ENCODE peak calls at places on chromosome 19, in four cellular contexts. V is bronchial epithelial cell, O is tibial nerve, G is AG09309. A is an unnamed sample.

GRCh38 chr19:29321116-29321515 is 108.2 kb upstream of the UQCRFS1 start:
- DNase-seq in V (no peak), O (no peak), G (no peak), A (no peak)

GRCh38 chr19:10422846-10423245 is 2.5 kb downstream of the PDE4A start:
- DNase-seq in V (no peak), O (no peak), G (no peak), A (no peak)

GRCh38 chr19:1383014-1383310 is 745 bp upstream of the NDUFS7 start:
- DNase-seq in V (no peak), O (no peak), G (no peak), A (no peak)

GRCh38 chr19:9205506-9206113 is 13.8 kb downstream of the OR7D4 start:
- DNase-seq in V (peak; percentile 36), O (peak; percentile 77), G (peak; percentile 28), A (peak; percentile 11)

GRCh38 chr19:5652261-5652660 is 28.1 kb downstream of the MICOS13 start:
- DNase-seq in V (no peak), O (no peak), G (no peak), A (no peak)

GRCh38 chr19:31451686-31452325 is 102.6 kb upstream of the TSHZ3 start:
- DNase-seq in V (peak; percentile 71), O (no peak), G (no peak), A (no peak)

GRCh38 chr19:33736158-33736557 is 60.5 kb upstream of the KCTD15 start:
- DNase-seq in V (no peak), O (no peak), G (no peak), A (no peak)

GRCh38 chr19:53308339-53308811 is 25.2 kb upstream of the ZNF845 start:
- DNase-seq in V (no peak), O (no peak), G (no peak), A (no peak)

GRCh38 chr19:47023448-47023794 is 3.8 kb downstream of the NPAS1 start:
- DNase-seq in V (no peak), O (no peak), G (no peak), A (no peak)

GRCh38 chr19:39320948-39321831 is 527 bp upstream of the LRFN1 start:
- DNase-seq in V (no peak), O (no peak), G (no peak), A (no peak)

GRCh38 chr19:38647368-38647965 is at the start of gene ACTN4:
- DNase-seq in V (peak; percentile 81), O (peak; percentile 97), G (no peak), A (peak; percentile 88)

GRCh38 chr19:18312021-18312534 is 10.8 kb downstream of the LSM4 start:
- DNase-seq in V (no peak), O (no peak), G (no peak), A (no peak)

GRCh38 chr19:5985098-5985783 is 7.3 kb upstream of the RANBP3 start:
- DNase-seq in V (peak; percentile 49), O (no peak), G (peak; percentile 32), A (no peak)

GRCh38 chr19:18437481-18438330 is at the start of gene ISYNA1:
- DNase-seq in V (no peak), O (no peak), G (no peak), A (no peak)

GRCh38 chr19:1758231-1758577 is 4.9 kb downstream of the ONECUT3 start:
- DNase-seq in V (no peak), O (no peak), G (no peak), A (no peak)

GRCh38 chr19:56912406-56912805 is 71.9 kb upstream of the PEG3 start:
- DNase-seq in V (no peak), O (no peak), G (no peak), A (no peak)

GRCh38 chr19:23716792-23717191 is 29.8 kb upstream of the ZNF675 start:
- DNase-seq in V (peak; percentile 20), O (no peak), G (no peak), A (no peak)

GRCh38 chr19:30373593-30373992 is 1.4 kb downstream of the ZNF536 start:
- DNase-seq in V (no peak), O (no peak), G (no peak), A (no peak)

GRCh38 chr19:57068921-57069697 is 50.7 kb upstream of the USP29 start:
- DNase-seq in V (no peak), O (no peak), G (no peak), A (no peak)

GRCh38 chr19:28312269-28312668 is 900.7 kb downstream of the UQCRFS1 start:
- DNase-seq in V (no peak), O (no peak), G (no peak), A (no peak)

GRCh38 chr19:3138268-3138667 is 2.4 kb downstream of the GNA15 start:
- DNase-seq in V (no peak), O (no peak), G (no peak), A (no peak)

GRCh38 chr19:3133793-3134116 is 2.1 kb upstream of the GNA15 start:
- DNase-seq in V (no peak), O (no peak), G (no peak), A (no peak)

GRCh38 chr19:3135961-3136683 is at the start of gene GNA15:
- DNase-seq in V (peak; percentile 76), O (no peak), G (no peak), A (no peak)

GRCh38 chr19:3137139-3137538 is 1.3 kb downstream of the GNA15 start:
- DNase-seq in V (no peak), O (no peak), G (no peak), A (no peak)

DNA sequence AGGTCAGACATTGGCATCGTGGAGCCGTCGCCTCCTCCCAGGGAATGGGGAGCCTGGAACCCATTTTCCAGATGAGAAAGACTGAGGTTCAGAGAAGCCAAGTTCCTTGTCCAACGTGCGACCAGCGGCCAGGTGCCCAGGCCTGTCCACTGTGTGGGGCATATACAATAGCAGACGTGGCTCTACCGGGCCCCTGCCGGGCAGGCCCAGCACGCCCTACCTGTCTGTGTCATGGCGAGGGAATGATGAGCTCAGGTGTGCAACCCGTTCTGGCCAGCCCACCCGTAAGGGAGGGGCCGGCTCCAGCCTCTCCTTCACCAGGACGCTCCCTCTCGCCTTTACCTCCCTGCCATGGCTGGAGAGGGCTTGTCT is 837 bp downstream of the GNA15 start:
- DNase-seq in V (peak; percentile 86), O (no peak), G (no peak), A (no peak)
- H3K4me3 ChIP-seq in V (peak overlapping the region; percentile 81), O (peak overlapping the region; percentile 9), G (no peak overlapping the region), A (no peak overlapping the region)

GRCh38 chr19:44698492-44699201 is at the start of gene CEACAM16:
- DNase-seq in V (no peak), O (no peak), G (no peak), A (no peak)
- TF ChIP-seq CTCF in V (no peak), O (no peak), G (no peak), A (no peak)

GRCh38 chr19:4582112-4582553 is 22.6 kb upstream of the SEMA6B start:
- DNase-seq in V (no peak), O (no peak), G (no peak), A (no peak)
- H3K4me3 ChIP-seq in V (no peak overlapping the region), O (no peak overlapping the region), G (no peak overlapping the region), A (no peak overlapping the region)

GRCh38 chr19:42441047-42441440 is 1.7 kb downstream of the CXCL17 start:
- DNase-seq in V (peak; percentile 53), O (no peak), G (no peak), A (no peak)

GRCh38 chr19:42445948-42446347 is 3.2 kb upstream of the CXCL17 start:
- DNase-seq in V (no peak), O (no peak), G (no peak), A (no peak)

GRCh38 chr19:42440357-42441046 is 2.2 kb downstream of the CXCL17 start:
- DNase-seq in V (peak; percentile 57), O (peak; percentile 68), G (no peak), A (peak; percentile 20)

GRCh38 chr19:42442833-42443232 is at the start of gene CXCL17:
- DNase-seq in V (peak; percentile 94), O (no peak), G (no peak), A (no peak)

DNA sequence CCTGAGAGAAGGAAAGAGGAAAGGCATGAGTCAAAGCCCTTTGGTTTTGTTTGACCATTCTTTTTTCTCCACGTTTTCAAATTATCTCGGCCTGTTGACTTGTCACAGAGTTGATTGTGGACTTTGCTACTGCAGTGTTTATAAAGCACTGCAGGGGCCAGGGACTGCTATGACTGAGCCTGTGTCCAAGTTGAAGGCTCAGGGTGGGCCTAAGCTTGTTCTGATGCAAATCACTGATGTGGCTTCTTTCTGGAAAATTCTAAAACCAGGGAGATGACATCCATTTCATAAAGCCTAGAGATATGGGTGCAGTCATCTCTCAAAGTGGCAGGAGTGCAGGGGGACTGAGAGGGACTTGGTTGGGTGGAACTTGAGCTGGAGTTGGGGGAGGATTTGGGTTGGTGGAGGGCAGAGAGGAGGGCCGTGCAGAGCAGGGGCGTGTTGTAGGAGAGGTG is 1.2 kb upstream of the CXCL17 start:
- DNase-seq in V (no peak), O (no peak), G (no peak), A (no peak)
- TF ChIP-seq CTCF in V (no peak), O (no peak), G (no peak), A (no peak)

GRCh38 chr19:13503570-13504235 is 2.6 kb downstream of the CACNA1A start:
- DNase-seq in V (no peak), O (no peak), G (no peak), A (no peak)

GRCh38 chr19:13506550-13506878 is 235 bp upstream of the CACNA1A start:
- DNase-seq in V (no peak), O (no peak), G (peak; percentile 5), A (no peak)

GRCh38 chr19:13505164-13505695 is 1.0 kb downstream of the CACNA1A start:
- DNase-seq in V (no peak), O (no peak), G (no peak), A (no peak)

GRCh38 chr19:13507053-13507611 is 853 bp upstream of the CACNA1A start:
- DNase-seq in V (no peak), O (no peak), G (no peak), A (no peak)

DNA sequence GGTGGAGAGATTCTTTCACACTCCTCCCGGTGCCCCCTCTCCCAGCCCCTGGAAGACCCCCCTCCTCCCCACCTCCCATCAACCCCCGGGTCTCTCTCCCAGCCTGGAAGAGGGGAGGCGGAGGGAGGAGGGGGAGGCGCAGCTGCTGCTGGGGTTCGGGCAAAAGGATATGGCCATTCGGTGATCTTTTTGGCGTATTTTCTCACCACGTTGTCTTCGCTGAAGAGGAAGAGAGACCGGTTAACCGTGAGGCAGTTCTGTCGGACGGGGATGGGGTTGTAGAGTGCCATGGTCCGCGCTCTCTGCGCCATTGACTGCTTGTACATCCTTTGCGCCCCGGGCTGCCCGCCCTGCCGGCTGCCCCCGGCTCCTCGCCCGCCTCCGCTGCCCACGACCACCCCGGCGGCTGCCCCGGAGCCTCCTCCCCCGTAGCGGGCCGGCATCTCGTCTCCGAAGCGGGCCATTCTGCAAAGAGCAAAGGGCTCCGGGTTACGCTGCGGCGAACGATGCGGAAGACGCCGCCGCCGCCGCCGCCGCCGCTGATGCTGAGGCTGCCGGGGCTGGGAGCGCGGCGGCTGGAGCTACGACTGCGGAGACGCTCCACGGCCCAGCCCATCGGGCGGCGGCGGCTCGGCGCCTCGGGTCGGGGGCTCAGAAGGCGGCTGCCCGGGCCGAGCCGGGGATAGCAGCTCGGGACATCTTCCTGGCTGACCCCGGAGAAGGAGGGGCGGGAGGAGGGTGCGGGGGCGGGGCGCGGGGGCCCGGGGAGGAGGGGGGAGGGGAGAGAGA is at the start of gene CACNA1A:
- DNase-seq in V (no peak), O (no peak), G (no peak), A (no peak)
- H3K4me3 ChIP-seq in V (no peak within 1 kb of the TSS), O (peak within 1 kb of the TSS; percentile 20), G (peak within 1 kb of the TSS; percentile 51), A (peak within 1 kb of the TSS; percentile 38)

DNA sequence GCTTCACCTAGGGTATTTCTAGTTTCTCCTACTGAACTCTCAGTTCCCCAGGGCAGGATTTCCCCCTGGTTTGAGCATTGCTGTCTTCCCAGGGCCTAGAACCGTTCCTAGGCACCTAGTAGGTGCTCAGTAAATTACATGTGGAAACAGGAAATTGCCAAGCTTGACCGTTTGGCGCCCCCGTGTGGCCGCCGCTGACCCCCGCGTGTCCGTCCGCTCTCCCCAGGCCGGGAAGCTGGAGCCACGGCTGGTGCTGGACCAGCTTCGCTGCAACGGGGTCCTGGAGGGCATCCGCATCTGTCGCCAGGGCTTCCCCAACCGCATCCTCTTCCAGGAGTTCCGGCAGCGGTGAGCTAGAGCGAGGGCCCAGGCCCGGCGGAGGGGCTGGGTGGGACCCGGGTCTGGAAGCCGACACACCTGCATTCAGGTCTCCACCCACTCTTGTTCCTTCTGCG is 55.5 kb downstream of the MYH14 start:
- DNase-seq in V (no peak), O (no peak), G (no peak), A (no peak)
- TF ChIP-seq CTCF in V (no peak), O (peak; percentile 55), G (peak; percentile 42), A (no peak)

A was measured in astrocyte of the cerebellum.